ENCODE peak calls at places on chromosomes 11 and 22, in nine cellular contexts. P is stimulated activated CD8-positive, alpha-beta memory T cell treated with anti-CD3 and anti-CD28 coated beads, Interleukin-7, amount 100 ng/mL, for 24 hours; M is anterior cingulate cortex; G is NCI-H1417; I is D721Med; W is non-pigmented ciliary epithelial cell; A is activated naive CD8-positive, alpha-beta T cell treated with anti-CD3 and anti-CD28 coated beads for 36 hours; S is H9; N is aorta. F is an unnamed sample.

GRCh38 chr22:19517919-19518567 is 6.2 kb downstream of the CLDN5 start:
- DNase-seq in G (no peak), N (no peak), A (no peak), W (no peak), I (no peak), M (no peak), S (no peak), P (no peak), F (no peak)

GRCh38 chr22:36948273-36949055 is 35.0 kb downstream of the CSF2RB start:
- DNase-seq in I (no peak), W (no peak), M (no peak), N (no peak), G (no peak), A (no peak), S (no peak), P (no peak), F (no peak)

GRCh38 chr22:31046591-31047226 is 34.4 kb upstream of the SMTN start:
- DNase-seq in N (no peak), M (no peak), P (no peak), S (peak; percentile 37), W (no peak), I (no peak), G (peak; percentile 33), A (no peak), F (no peak)

GRCh38 chr11:61626580-61627380 is 45.9 kb upstream of the SYT7 start:
- DNase-seq in P (no peak), S (peak; percentile 95), N (no peak), M (no peak), A (no peak), W (no peak), G (peak; percentile 93), I (no peak), F (no peak)

GRCh38 chr11:119044708-119045107 is 12.3 kb downstream of the HYOU1 start:
- DNase-seq in S (no peak), N (no peak), P (no peak), I (no peak), A (no peak), W (no peak), G (no peak), M (no peak), F (no peak)

GRCh38 chr11:28863422-28863821 is 755.2 kb downstream of the METTL15 start:
- DNase-seq in P (no peak), G (no peak), M (no peak), A (no peak), N (no peak), W (no peak), I (no peak), S (no peak), F (no peak)

GRCh38 chr22:48037618-48038017 is 1275.2 kb downstream of the TBC1D22A start:
- DNase-seq in M (no peak), S (no peak), N (no peak), I (no peak), A (no peak), G (no peak), W (no peak), P (no peak), F (no peak)

GRCh38 chr11:105219269-105219668 is 79.7 kb upstream of the CARD18 start:
- DNase-seq in I (no peak), M (no peak), S (peak; percentile 26), N (no peak), A (no peak), P (no peak), W (no peak), G (no peak), F (no peak)

GRCh38 chr22:42919199-42919598 is 62.1 kb upstream of the ARFGAP3 start:
- DNase-seq in W (no peak), I (no peak), N (no peak), S (no peak), G (no peak), M (no peak), A (no peak), P (no peak), F (no peak)

GRCh38 chr11:104763930-104764717 is 134.1 kb downstream of the CASP12 start:
- DNase-seq in I (no peak), S (no peak), W (no peak), A (no peak), N (no peak), M (no peak), P (no peak), G (no peak), F (no peak)

GRCh38 chr11:94926698-94927237 is 46.6 kb downstream of the CWC15 start:
- DNase-seq in A (no peak), P (no peak), W (peak; percentile 68), S (peak; percentile 39), I (no peak), G (no peak), M (no peak), N (peak; percentile 93), F (no peak)

GRCh38 chr22:46056169-46057041 is 79.4 kb upstream of the WNT7B start:
- DNase-seq in S (no peak), A (no peak), G (no peak), N (peak; percentile 67), I (no peak), W (no peak), M (peak; percentile 82), P (no peak), F (no peak)

GRCh38 chr11:1310772-1311468 is 1.5 kb upstream of the TOLLIP start:
- DNase-seq in P (no peak), M (no peak), W (no peak), A (peak; percentile 71), S (no peak), G (no peak), I (no peak), N (no peak), F (peak; percentile 64)

GRCh38 chr11:46845440-46845739 is 690 bp downstream of the CKAP5 start:
- DNase-seq in W (no peak), M (no peak), S (no peak), A (no peak), I (no peak), N (no peak), G (no peak), P (no peak), F (no peak)

GRCh38 chr11:9074338-9075029 is 16.9 kb downstream of the SCUBE2 start:
- DNase-seq in P (no peak), I (no peak), A (no peak), M (no peak), N (no peak), S (no peak), W (no peak), G (no peak), F (no peak)

GRCh38 chr11:116312560-116313340 is 460.0 kb downstream of the BUD13 start:
- DNase-seq in M (peak; percentile 81), P (no peak), W (no peak), N (peak; percentile 93), G (peak; percentile 79), I (no peak), A (no peak), S (no peak), F (no peak)

GRCh38 chr22:31940506-31940905 is 3.8 kb upstream of the YWHAH start:
- DNase-seq in A (no peak), S (no peak), G (no peak), W (no peak), P (no peak), I (no peak), N (no peak), M (no peak), F (no peak)

GRCh38 chr22:38383417-38383816 is 66.2 kb upstream of the CSNK1E start:
- DNase-seq in S (no peak), G (no peak), A (no peak), I (no peak), M (no peak), N (no peak), P (no peak), W (no peak), F (no peak)

GRCh38 chr11:103898577-103899336 is 137.7 kb upstream of the DDI1 start:
- DNase-seq in G (no peak), I (no peak), W (no peak), N (no peak), P (no peak), S (no peak), A (no peak), M (no peak), F (no peak)

GRCh38 chr22:44870021-44870420 is 117.6 kb downstream of the ARHGAP8 start:
- DNase-seq in I (no peak), N (no peak), W (no peak), A (no peak), G (peak; percentile 6), P (no peak), M (peak; percentile 17), S (peak; percentile 66), F (no peak)

GRCh38 chr11:10751581-10751940 is 515 bp downstream of the CTR9 start:
- DNase-seq in A (no peak), M (no peak), G (no peak), W (no peak), S (no peak), P (no peak), I (no peak), N (no peak), F (no peak)

GRCh38 chr11:66467034-66467659 is 442 bp downstream of the PELI3 start:
- DNase-seq in I (no peak), M (no peak), S (no peak), G (peak; percentile 73), W (no peak), P (no peak), N (peak; percentile 65), A (no peak), F (no peak)